ENCODE peak calls at places on chromosomes 13 and 19, in six cellular contexts. D, I, H, R, Z and U are unnamed samples.

GRCh38 chr13:88926890-88927502 is 1255.8 kb downstream of the SLITRK5 start:
- DNase-seq in D (no peak), I (no peak), H (no peak), R (no peak), Z (no peak), U (no peak)

GRCh38 chr13:70391678-70392077 is 283.4 kb upstream of the KLHL1 start:
- DNase-seq in D (no peak), I (no peak), H (peak), R (no peak), Z (no peak), U (no peak)

GRCh38 chr19:35862528-35862927 is 5.8 kb downstream of the KIRREL2 start:
- DNase-seq in D (no peak), I (no peak), H (peak), R (no peak), Z (no peak), U (no peak)

GRCh38 chr19:2807379-2808128 is 12.1 kb upstream of the ZNF554 start:
- DNase-seq in D (no peak), I (no peak), H (no peak), R (no peak), Z (no peak), U (no peak)

GRCh38 chr19:45681391-45682015 is 10.2 kb downstream of the SNRPD2 start:
- DNase-seq in D (peak), I (peak), H (peak), R (peak), Z (peak), U (peak)

GRCh38 chr13:107459430-107459829 is 755.9 kb downstream of the LIG4 start:
- DNase-seq in D (no peak), I (no peak), H (no peak), R (peak), Z (no peak), U (peak)

GRCh38 chr19:52369463-52370340 is at the start of gene ZNF880:
- DNase-seq in D (peak), I (peak), H (peak), R (peak), Z (peak), U (peak)

GRCh38 chr13:49210114-49210513 is 10.0 kb upstream of the MLNR start:
- DNase-seq in D (no peak), I (no peak), H (no peak), R (no peak), Z (no peak), U (no peak)

GRCh38 chr13:99072356-99072755 is 94.5 kb upstream of the DOCK9 start:
- DNase-seq in D (no peak), I (no peak), H (no peak), R (no peak), Z (no peak), U (no peak)

GRCh38 chr13:105928048-105928447 is 607.4 kb downstream of the EFNB2 start:
- DNase-seq in D (no peak), I (no peak), H (no peak), R (no peak), Z (no peak), U (no peak)

GRCh38 chr19:11657307-11657706 is 60.0 kb downstream of the ZNF627 start:
- DNase-seq in D (no peak), I (no peak), H (peak), R (no peak), Z (no peak), U (no peak)

GRCh38 chr19:54373781-54374266 is 9.1 kb upstream of the LAIR1 start:
- DNase-seq in D (no peak), I (no peak), H (no peak), R (no peak), Z (no peak), U (no peak)

GRCh38 chr19:28793391-28794168 is 419.4 kb downstream of the UQCRFS1 start:
- DNase-seq in D (no peak), I (no peak), H (no peak), R (no peak), Z (no peak), U (no peak)

GRCh38 chr13:26785845-26786630 is 25.5 kb upstream of the GPR12 start:
- DNase-seq in D (peak), I (peak), H (peak), R (no peak), Z (peak), U (no peak)

GRCh38 chr13:87123987-87124784 is 547.0 kb upstream of the SLITRK5 start:
- DNase-seq in D (no peak), I (no peak), H (peak), R (peak), Z (no peak), U (peak)

GRCh38 chr19:51375504-51376221 is 3.2 kb upstream of the NKG7 start:
- DNase-seq in D (no peak), I (no peak), H (no peak), R (no peak), Z (peak), U (no peak)

GRCh38 chr19:31880283-31880682 is 465.1 kb upstream of the ZNF507 start:
- DNase-seq in D (no peak), I (no peak), H (no peak), R (no peak), Z (no peak), U (no peak)

GRCh38 chr13:79404361-79404760 is 1.7 kb downstream of the RBM26 start:
- DNase-seq in D (no peak), I (no peak), H (peak), R (no peak), Z (no peak), U (no peak)

GRCh38 chr13:40344270-40345148 is 321.9 kb downstream of the FOXO1 start:
- DNase-seq in D (no peak), I (no peak), H (no peak), R (no peak), Z (no peak), U (no peak)

GRCh38 chr19:48607359-48607755 is 815 bp downstream of the SPACA4 start:
- DNase-seq in D (no peak), I (no peak), H (no peak), R (no peak), Z (no peak), U (no peak)

GRCh38 chr19:38445362-38445761 is 11.9 kb downstream of the RYR1 start:
- DNase-seq in D (no peak), I (no peak), H (no peak), R (no peak), Z (no peak), U (no peak)